ENCODE peak calls at places on chromosomes 11 and 22, in four cellular contexts. P, N, M and H are unnamed samples.

GRCh38 chr11:44883277-44883676 is 67.4 kb downstream of the TP53I11 start:
- DNase-seq in N (no peak), M (no peak), P (no peak), H (no peak)

GRCh38 chr11:44388828-44389645 is 79.1 kb upstream of the ALX4 start:
- DNase-seq in N (no peak), M (peak), P (no peak), H (no peak)

GRCh38 chr11:12019337-12019736 is 10.9 kb upstream of the DKK3 start:
- DNase-seq in M (no peak), N (no peak), P (no peak), H (no peak)

GRCh38 chr11:72436667-72437066 is 2.3 kb upstream of the CLPB start:
- DNase-seq in N (no peak), M (no peak), P (no peak), H (no peak)

GRCh38 chr22:43399338-43399979 is 12.4 kb upstream of the MPPED1 start:
- DNase-seq in P (no peak), M (no peak), N (no peak), H (no peak)

GRCh38 chr11:121206810-121207209 is 85.8 kb upstream of the SC5D start:
- DNase-seq in P (no peak), N (no peak), M (no peak), H (no peak)

GRCh38 chr11:126345283-126345682 is 10.2 kb upstream of the ST3GAL4 start:
- DNase-seq in P (no peak), M (peak), N (no peak), H (no peak)

GRCh38 chr11:4134844-4135243 is 40.2 kb downstream of the RRM1 start:
- DNase-seq in M (no peak), P (peak), N (no peak), H (no peak)

GRCh38 chr11:33734441-33735165 is 1.6 kb downstream of the CD59 start:
- DNase-seq in M (no peak), P (no peak), N (no peak), H (no peak)

GRCh38 chr22:29605236-29605850 is 1.9 kb downstream of the NF2 start:
- DNase-seq in P (no peak), N (no peak), M (no peak), H (no peak)

GRCh38 chr11:72814139-72814830 is at the start of gene ATG16L2:
- DNase-seq in N (peak), M (peak), P (no peak), H (peak)

GRCh38 chr11:64019106-64020031 is 16.4 kb upstream of the FLRT1 start:
- DNase-seq in P (no peak), M (no peak), N (no peak), H (no peak)

GRCh38 chr22:27480487-27480886 is 321.1 kb downstream of the MN1 start:
- DNase-seq in P (no peak), N (no peak), M (peak), H (no peak)

GRCh38 chr11:100687630-100688395 is 725 bp downstream of the ARHGAP42 start:
- DNase-seq in P (no peak), N (peak), M (peak), H (no peak)

GRCh38 chr11:123103326-123103980 is 41.5 kb upstream of the HSPA8 start:
- DNase-seq in N (peak), P (no peak), M (peak), H (no peak)

GRCh38 chr22:17570851-17571631 is 7.7 kb downstream of the SLC25A18 start:
- DNase-seq in N (no peak), M (peak), P (no peak), H (no peak)

GRCh38 chr11:118643142-118643994 is 36.0 kb downstream of the PHLDB1 start:
- DNase-seq in N (no peak), P (no peak), M (no peak), H (no peak)

GRCh38 chr11:19905280-19905853 is 192.7 kb downstream of the NAV2 start:
- DNase-seq in M (no peak), N (no peak), P (no peak), H (no peak)

GRCh38 chr11:58914821-58915543 is 24.3 kb upstream of the GLYATL1 start:
- DNase-seq in P (no peak), M (no peak), N (no peak), H (no peak)

GRCh38 chr11:98616256-98616655 is 404.5 kb upstream of the CNTN5 start:
- DNase-seq in N (no peak), M (no peak), P (no peak), H (no peak)

GRCh38 chr11:65213322-65214211 is 31.8 kb downstream of the CAPN1 start:
- DNase-seq in N (no peak), P (no peak), M (no peak), H (no peak)

GRCh38 chr22:44249376-44250147 is 63.2 kb downstream of the SHISAL1 start:
- DNase-seq in M (no peak), N (no peak), P (no peak), H (no peak)

GRCh38 chr22:40312050-40312449 is 34.2 kb upstream of the ADSL start:
- DNase-seq in M (no peak), P (no peak), N (no peak), H (no peak)

GRCh38 chr11:72306186-72306585 is 62.2 kb upstream of the PHOX2A start:
- DNase-seq in M (no peak), P (no peak), N (no peak), H (no peak)

GRCh38 chr11:69868003-69868865 is 49.0 kb upstream of the FGF3 start:
- DNase-seq in M (no peak), N (no peak), P (no peak), H (no peak)

GRCh38 chr11:43268161-43268560 is 43.6 kb upstream of the API5 start:
- DNase-seq in P (no peak), N (no peak), M (no peak), H (no peak)

GRCh38 chr22:49827853-49828598 is at the start of gene BRD1:
- DNase-seq in P (no peak), M (no peak), N (peak), H (peak)

GRCh38 chr11:98549571-98549970 is 471.2 kb upstream of the CNTN5 start:
- DNase-seq in M (no peak), N (no peak), P (no peak), H (no peak)

GRCh38 chr22:45223304-45224117 is 17.2 kb downstream of the KIAA0930 start:
- DNase-seq in P (no peak), N (no peak), M (no peak), H (no peak)

GRCh38 chr11:64226507-64227051 is 505 bp downstream of the NUDT22 start:
- DNase-seq in M (no peak), N (peak), P (no peak), H (peak)

GRCh38 chr11:36147491-36147890 is 141.7 kb downstream of the COMMD9 start:
- DNase-seq in N (no peak), P (no peak), M (no peak), H (no peak)

GRCh38 chr11:8283510-8284272 is 20.0 kb upstream of the LMO1 start:
- DNase-seq in P (no peak), N (no peak), M (peak), H (no peak)

GRCh38 chr22:23395476-23396361 is 184.4 kb downstream of the IGLL1 start:
- DNase-seq in M (no peak), N (no peak), P (no peak), H (no peak)

GRCh38 chr11:74220376-74220775 is 49.3 kb downstream of the PPME1 start:
- DNase-seq in M (no peak), N (no peak), P (no peak), H (no peak)

GRCh38 chr22:20424553-20424936 is 13.1 kb downstream of the SCARF2 start:
- DNase-seq in M (no peak), N (no peak), P (no peak), H (no peak)

GRCh38 chr11:134762248-134763029 is 350.4 kb upstream of the B3GAT1 start:
- DNase-seq in P (no peak), N (no peak), M (peak), H (no peak)

GRCh38 chr22:40512426-40513136 is 123.9 kb downstream of the MRTFA start:
- DNase-seq in N (no peak), M (no peak), P (no peak), H (no peak)